ENCODE peak calls at places on chromosomes 13 and 19, in five cellular contexts. T, N, F, Q and H are unnamed samples.

GRCh38 chr13:80379245-80379644 is 38.3 kb upstream of the SPRY2 start:
- DNase-seq in Q (no peak), N (no peak), T (no peak), F (no peak), H (no peak)

GRCh38 chr13:62185631-62186256 is 770.1 kb upstream of the PCDH20 start:
- DNase-seq in N (no peak), T (no peak), F (no peak), Q (no peak), H (no peak)

GRCh38 chr13:101343128-101343787 is 73.0 kb downstream of the NALCN start:
- DNase-seq in T (no peak), Q (no peak), F (no peak), N (no peak), H (no peak)

GRCh38 chr13:46039421-46040036 is 13.0 kb downstream of the ZC3H13 start:
- DNase-seq in F (no peak), T (no peak), N (no peak), Q (no peak), H (no peak)

GRCh38 chr13:43495732-43496131 is 291.0 kb downstream of the ENOX1 start:
- DNase-seq in F (no peak), Q (no peak), T (no peak), N (no peak), H (no peak)

GRCh38 chr19:49344516-49345423 is 9.6 kb downstream of the CD37 start:
- DNase-seq in N (no peak), F (no peak), T (no peak), Q (no peak), H (no peak)

GRCh38 chr13:42377640-42378382 is 105.9 kb downstream of the AKAP11 start:
- DNase-seq in Q (no peak), T (no peak), F (no peak), N (no peak), H (no peak)

GRCh38 chr19:39112338-39112890 is 13.2 kb upstream of the PAK4 start:
- DNase-seq in F (no peak), T (no peak), Q (no peak), N (no peak), H (no peak)

GRCh38 chr13:27830010-27830409 is 37.7 kb downstream of the GSX1 start:
- DNase-seq in T (peak; percentile 19), F (no peak), N (peak; percentile 80), Q (peak; percentile 50), H (no peak)

DNA sequence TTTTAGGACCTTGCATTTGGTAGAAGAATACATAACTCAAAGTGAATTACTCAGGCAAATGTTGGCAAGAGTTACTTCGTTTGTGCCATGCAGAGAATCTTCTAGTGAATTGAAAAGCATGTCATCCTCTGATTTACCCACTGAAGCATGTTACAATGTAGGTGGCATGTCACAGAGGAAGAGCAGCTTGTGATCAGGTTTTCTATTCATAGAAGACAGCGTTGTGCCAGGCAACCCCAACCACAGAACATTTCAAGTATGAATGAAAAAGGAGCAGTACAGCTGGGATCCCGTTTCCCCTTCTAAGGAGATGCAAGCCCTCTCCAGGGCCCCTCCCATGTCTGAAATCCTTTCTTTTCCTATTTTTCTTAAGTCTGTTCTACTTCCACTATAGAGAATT is 6.0 kb upstream of the KATNAL1 start:
- DNase-seq in N (no peak), T (no peak), F (no peak), Q (no peak), H (no peak)
- H3K27ac ChIP-seq in N (no peak overlapping the region), T (no peak overlapping the region), F (peak overlapping the region; percentile 50), Q (no peak overlapping the region), H (no peak overlapping the region)

GRCh38 chr13:112887151-112887550 is 81.9 kb upstream of the MCF2L start:
- DNase-seq in F (no peak), Q (no peak), T (no peak), N (no peak), H (no peak)

GRCh38 chr13:112885242-112885781 is 83.7 kb upstream of the MCF2L start:
- DNase-seq in Q (no peak), F (no peak), N (no peak), T (no peak), H (no peak)

GRCh38 chr13:112883241-112883945 is 85.6 kb upstream of the MCF2L start:
- DNase-seq in T (no peak), N (no peak), F (no peak), Q (no peak), H (no peak)

GRCh38 chr13:112887557-112887991 is 81.4 kb upstream of the MCF2L start:
- DNase-seq in T (no peak), N (no peak), F (no peak), Q (no peak), H (no peak)

DNA sequence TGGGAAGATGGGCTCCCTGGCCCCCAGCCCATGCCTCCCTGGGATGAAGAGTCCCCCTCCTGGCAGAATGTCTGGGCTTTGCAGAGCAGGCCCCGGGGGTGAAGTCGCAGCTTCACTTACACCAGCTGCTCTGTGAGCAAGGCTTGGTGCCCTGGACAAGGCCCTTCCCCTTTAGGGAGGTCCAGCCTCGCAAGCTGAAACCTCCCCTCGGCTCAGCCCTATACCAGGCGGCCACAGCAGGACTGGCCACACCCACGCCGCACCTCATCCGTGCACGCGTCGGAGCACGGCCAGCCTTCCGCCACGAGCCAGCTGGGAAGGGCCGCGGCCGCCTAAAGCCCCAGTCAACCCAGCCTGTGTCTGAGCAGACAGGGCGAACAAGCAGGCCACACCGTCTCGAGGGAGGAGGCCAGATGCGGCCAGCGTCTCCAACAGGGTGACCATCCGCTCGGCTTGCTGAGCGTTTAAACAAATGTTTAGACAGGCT is 83.2 kb upstream of the MCF2L start:
- DNase-seq in Q (no peak), N (peak; percentile 95), F (peak; percentile 94), T (no peak), H (no peak)
- H3K4me3 ChIP-seq in Q (no peak overlapping the region), N (peak overlapping the region; percentile 6), F (peak overlapping the region; percentile 10), T (no peak overlapping the region), H (no peak overlapping the region)

DNA sequence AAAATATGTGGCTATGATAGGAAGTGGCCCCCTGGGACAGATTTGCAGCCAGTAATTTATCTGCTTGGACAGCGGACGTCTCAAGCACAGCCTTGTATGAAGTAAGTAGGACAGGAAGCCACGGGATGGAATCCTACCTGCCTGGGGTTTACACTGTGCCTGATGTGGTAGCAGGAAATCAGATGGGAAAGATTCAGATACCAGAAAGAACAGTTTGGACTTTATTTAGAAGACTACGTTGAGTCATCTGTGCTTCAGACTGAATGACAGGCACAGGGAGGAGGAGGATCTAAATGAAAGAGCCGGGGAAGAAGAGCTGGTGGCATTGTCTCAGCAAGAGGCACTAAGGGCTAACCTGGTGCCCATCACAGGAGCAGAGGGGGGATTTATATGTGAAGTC is 328.7 kb downstream of the SLC7A1 start:
- DNase-seq in T (no peak), N (no peak), Q (no peak), F (no peak), H (no peak)
- H3K9me3 ChIP-seq in T (no peaks in the 10 kb centered on the region), N (no peaks in the 10 kb centered on the region), Q (no peaks in the 10 kb centered on the region), F (no peaks in the 10 kb centered on the region), H (peaks cover 3% of the 10 kb centered on the region)

DNA sequence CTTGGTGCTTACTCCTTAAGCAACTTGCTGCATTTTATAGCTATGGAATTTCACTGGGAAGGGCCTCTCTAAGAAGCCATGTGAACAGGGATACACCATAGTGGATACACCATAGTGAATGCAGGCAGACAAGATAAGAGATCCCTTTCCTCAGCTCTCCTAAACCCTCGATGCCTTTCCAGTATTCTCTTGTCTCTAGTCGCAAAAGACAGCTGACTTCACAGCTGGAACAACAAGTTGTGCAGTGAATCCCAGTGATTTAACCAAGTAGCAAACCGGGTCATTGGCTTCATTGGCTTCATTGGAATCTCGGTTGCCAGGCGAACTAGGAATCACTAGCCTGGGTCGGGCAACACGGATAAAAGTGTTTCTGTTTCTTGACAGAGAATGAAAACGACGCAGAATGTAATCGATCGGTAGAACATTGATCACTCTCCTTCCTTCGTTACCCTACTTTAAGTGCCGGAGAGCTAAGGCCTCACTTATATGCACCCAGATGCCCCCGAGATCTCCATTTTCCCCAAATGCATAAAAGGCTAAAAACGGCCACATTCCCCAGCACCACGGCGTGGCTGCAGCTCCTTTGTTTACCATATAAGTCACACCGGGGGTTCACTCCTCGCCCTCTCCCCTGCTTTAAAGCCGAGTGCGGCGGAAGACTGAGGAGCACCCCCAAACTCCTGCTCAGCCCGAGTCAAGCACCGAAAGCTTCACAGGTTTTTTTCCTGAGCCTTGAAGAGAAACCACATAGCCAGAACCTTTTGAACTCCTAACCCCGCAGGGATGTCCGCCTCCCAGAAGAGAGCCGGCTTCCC is 674 bp downstream of the TRPC4 start:
- DNase-seq in T (no peak), Q (no peak), N (peak; percentile 8), F (no peak), H (no peak)
- H3K27ac ChIP-seq in T (no peak overlapping the region), Q (no peak overlapping the region), N (no peak overlapping the region), F (no peak overlapping the region), H (peak overlapping the region; percentile 11)

GRCh38 chr13:78675112-78675511 is 16.2 kb upstream of the OBI1 start:
- DNase-seq in F (no peak), N (no peak), T (no peak), Q (no peak), H (no peak)
- H3K4me3 ChIP-seq in F (no peak overlapping the region), N (no peak overlapping the region), T (no peak overlapping the region), Q (no peak overlapping the region), H (no peak overlapping the region)

GRCh38 chr13:68993154-68993553 is 1114.5 kb upstream of the ATXN8OS start:
- DNase-seq in T (no peak), F (no peak), N (no peak), Q (no peak), H (no peak)

GRCh38 chr13:68996671-68997030 is 1111.0 kb upstream of the ATXN8OS start:
- DNase-seq in N (no peak), T (no peak), Q (no peak), F (no peak), H (no peak)

GRCh38 chr13:68995972-68996670 is 1111.5 kb upstream of the ATXN8OS start:
- DNase-seq in F (no peak), N (no peak), T (no peak), Q (no peak), H (no peak)
- H3K9me3 ChIP-seq in F (peaks cover 2% of the 10 kb centered on the region), N (no peaks in the 10 kb centered on the region), T (no peaks in the 10 kb centered on the region), Q (no peaks in the 10 kb centered on the region), H (no peaks in the 10 kb centered on the region)

GRCh38 chr13:25329706-25330105 is 28.3 kb downstream of the NUP58 start:
- DNase-seq in T (no peak), N (no peak), F (no peak), Q (no peak), H (no peak)
- H3K27ac ChIP-seq in T (no peak overlapping the region), N (no peak overlapping the region), F (peak overlapping the region; percentile 13), Q (no peak overlapping the region), H (no peak overlapping the region)

DNA sequence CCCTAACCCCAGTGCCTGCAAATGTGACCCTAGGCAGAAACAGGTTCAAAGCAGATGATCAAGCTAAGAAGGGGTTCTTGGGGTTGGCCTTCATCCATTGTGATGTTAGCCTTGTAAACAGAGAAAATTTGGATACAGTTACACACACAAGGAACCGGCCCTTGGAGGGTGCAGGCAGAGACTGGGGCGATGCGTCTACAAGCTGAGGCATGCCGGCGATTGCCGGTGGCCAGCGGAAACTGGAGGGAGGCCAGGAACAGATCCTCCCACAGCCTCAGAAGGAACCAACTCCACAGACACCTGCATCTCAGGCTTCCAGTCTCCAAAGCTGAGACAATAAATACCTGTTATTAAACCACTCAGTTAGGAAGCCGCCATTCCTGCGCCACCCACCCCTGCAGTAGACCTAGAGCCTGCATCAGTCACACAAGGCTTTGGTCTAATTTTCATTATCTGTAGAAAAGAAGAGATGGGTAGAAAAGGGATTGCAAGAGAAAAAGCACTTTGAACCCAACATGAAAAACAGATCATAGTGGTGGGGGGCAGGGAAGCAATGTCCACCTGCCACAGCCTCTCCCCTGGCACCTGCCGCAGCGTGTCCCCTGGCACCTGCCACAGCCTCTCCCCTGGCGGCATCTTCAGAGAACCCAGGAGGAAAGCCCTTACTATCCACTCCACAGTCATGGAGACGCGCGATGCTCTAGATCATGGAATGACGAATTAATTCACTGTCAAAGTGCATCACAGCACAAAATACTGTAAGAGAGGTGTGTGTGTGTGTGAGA is 119.7 kb upstream of the SOX1 start:
- DNase-seq in N (no peak), T (no peak), Q (no peak), F (no peak), H (no peak)
- H3K4me3 ChIP-seq in N (no peak overlapping the region), T (no peak overlapping the region), Q (no peak overlapping the region), F (no peak overlapping the region), H (no peak overlapping the region)